ENCODE peak calls at places on chromosomes 5 and 9, in five cellular contexts. A, C, N, X and G are unnamed samples.

GRCh38 chr9:2837915-2838314 is 6.0 kb downstream of the PUM3 start:
- DNase-seq in A (no peak), N (no peak), C (peak; percentile 11), X (no peak), G (no peak)

GRCh38 chr5:122153774-122154173 is 24.4 kb downstream of the ZNF474 start:
- DNase-seq in N (no peak), X (no peak), A (no peak), C (no peak), G (no peak)

GRCh38 chr5:138186002-138186447 is 7.1 kb downstream of the KIF20A start:
- DNase-seq in N (no peak), X (no peak), A (no peak), C (no peak), G (no peak)

GRCh38 chr5:113153512-113154097 is 177.0 kb downstream of the DCP2 start:
- DNase-seq in C (no peak), A (no peak), N (no peak), X (no peak), G (no peak)

GRCh38 chr9:95150903-95151302 is 166.6 kb downstream of the FANCC start:
- DNase-seq in X (no peak), C (no peak), A (no peak), N (no peak), G (no peak)

GRCh38 chr5:164358531-164359259 is 853.3 kb downstream of the MAT2B start:
- DNase-seq in C (no peak), N (no peak), A (no peak), X (no peak), G (no peak)

GRCh38 chr5:17802256-17802655 is 168.0 kb downstream of the TAF11L14 start:
- DNase-seq in X (no peak), N (no peak), A (no peak), C (no peak), G (no peak)

GRCh38 chr9:110918316-110919054 is 119.8 kb downstream of the LPAR1 start:
- DNase-seq in X (no peak), A (no peak), C (peak; percentile 41), N (no peak), G (no peak)

GRCh38 chr5:130710596-130710995 is 454.5 kb downstream of the HINT1 start:
- DNase-seq in C (peak; percentile 88), N (no peak), A (no peak), X (no peak), G (no peak)

GRCh38 chr5:126052791-126053190 is 370.4 kb upstream of the GRAMD2B start:
- DNase-seq in N (no peak), X (no peak), A (no peak), C (no peak), G (no peak)

GRCh38 chr5:160979356-160979755 is 127.3 kb upstream of the ATP10B start:
- DNase-seq in X (no peak), C (no peak), N (no peak), A (no peak), G (no peak)

GRCh38 chr9:14662060-14662453 is 31.2 kb downstream of the ZDHHC21 start:
- DNase-seq in A (no peak), N (no peak), X (no peak), C (no peak), G (no peak)

GRCh38 chr9:124485201-124485600 is 22.0 kb downstream of the NR5A1 start:
- DNase-seq in N (no peak), C (no peak), A (no peak), X (no peak), G (no peak)

GRCh38 chr5:111122398-111122797 is 30.2 kb downstream of the WDR36 start:
- DNase-seq in N (no peak), C (no peak), X (no peak), A (no peak), G (no peak)

GRCh38 chr5:14665949-14666741 is 1.6 kb downstream of the OTULIN start:
- DNase-seq in N (no peak), X (peak; percentile 38), C (peak; percentile 17), A (no peak), G (peak; percentile 50)

GRCh38 chr5:124649548-124650501 is 96.6 kb downstream of the ZNF608 start:
- DNase-seq in N (peak; percentile 86), A (peak; percentile 63), C (no peak), X (peak; percentile 84), G (peak; percentile 70)

GRCh38 chr9:87875839-87876545 is 6.7 kb upstream of the SPATA31E1 start:
- DNase-seq in C (no peak), X (no peak), A (no peak), N (no peak), G (no peak)

GRCh38 chr5:180127682-180128670 is 56.4 kb upstream of the RNF130 start:
- DNase-seq in A (no peak), C (no peak), X (no peak), N (peak; percentile 68), G (no peak)

DNA sequence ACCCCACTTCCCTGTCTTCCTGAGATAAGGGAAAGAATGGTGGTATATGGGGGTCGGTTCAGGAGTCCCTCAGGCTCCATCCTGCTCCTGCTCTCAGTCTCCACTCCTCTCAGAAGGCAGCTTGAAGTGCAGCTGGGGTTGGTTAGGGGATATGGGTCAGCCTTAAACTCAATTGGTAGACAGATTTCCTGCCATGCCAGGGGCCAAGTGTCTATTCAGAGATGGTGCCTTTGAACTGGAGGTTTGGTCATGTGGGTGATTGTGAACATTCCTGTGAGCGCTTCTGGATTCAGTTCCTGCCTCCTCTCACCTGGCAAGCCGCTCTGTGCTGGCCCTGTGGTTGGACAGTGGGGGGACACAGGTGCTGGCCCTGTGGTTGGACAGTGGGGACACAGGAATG is 35.1 kb downstream of the CACNA1B start:
- DNase-seq in A (no peak), N (no peak), C (no peak), X (no peak), G (no peak)
- H3K9me3 ChIP-seq in A (no peaks in the 10 kb centered on the region), N (no peaks in the 10 kb centered on the region), C (no peaks in the 10 kb centered on the region), X (no peaks in the 10 kb centered on the region), G (no peaks in the 10 kb centered on the region)

GRCh38 chr5:178212241-178213002 is 8.1 kb downstream of the HNRNPAB start:
- DNase-seq in A (no peak), N (no peak), X (no peak), C (no peak), G (no peak)
- H3K27ac ChIP-seq in A (no peak overlapping the region), N (no peak overlapping the region), X (peak overlapping the region; percentile 99), C (no peak overlapping the region), G (no peak overlapping the region)

DNA sequence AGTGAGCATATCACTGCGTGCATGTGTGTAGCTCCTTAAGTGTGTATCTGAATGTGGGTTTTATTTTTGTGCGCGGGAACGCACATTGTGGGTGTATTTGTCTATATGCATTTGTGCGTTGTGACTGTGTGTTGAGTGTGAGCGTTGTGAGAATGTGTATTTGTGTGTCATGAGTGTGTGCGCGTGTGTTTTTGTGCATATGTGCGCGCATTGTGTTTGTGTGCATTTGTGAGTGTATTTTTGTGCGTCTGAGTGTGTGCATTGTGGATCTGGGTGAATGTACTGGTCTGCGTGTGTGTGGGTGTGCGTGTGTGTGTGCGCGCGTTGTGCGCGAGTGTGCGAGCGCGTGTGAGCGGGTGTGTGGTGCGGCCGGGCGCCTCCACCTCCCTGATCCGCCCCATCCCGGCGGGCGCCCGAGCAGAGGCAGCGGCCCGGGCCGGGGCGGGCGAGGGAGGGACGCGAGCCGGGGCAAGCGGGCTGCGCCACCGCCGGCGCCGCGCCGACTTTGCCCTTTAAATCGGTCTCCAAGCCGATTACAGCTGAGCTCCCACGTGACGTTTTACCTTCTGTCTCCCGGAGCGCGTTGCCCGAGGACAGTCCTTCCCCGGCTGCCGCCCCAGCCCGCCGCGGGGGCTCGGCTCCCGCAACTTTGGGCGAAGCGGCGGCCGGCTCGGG is at the start of gene RASGRF2:
- DNase-seq in A (peak; percentile 18), N (peak; percentile 76), X (peak; percentile 49), C (peak; percentile 22), G (peak; percentile 57)
- H3K4me1 ChIP-seq in A (no peaks in the 10 kb centered on the region), N (no peaks in the 10 kb centered on the region), X (peaks cover 8% of the 10 kb centered on the region), C (peaks cover 15% of the 10 kb centered on the region), G (peaks cover 50% of the 10 kb centered on the region)

DNA sequence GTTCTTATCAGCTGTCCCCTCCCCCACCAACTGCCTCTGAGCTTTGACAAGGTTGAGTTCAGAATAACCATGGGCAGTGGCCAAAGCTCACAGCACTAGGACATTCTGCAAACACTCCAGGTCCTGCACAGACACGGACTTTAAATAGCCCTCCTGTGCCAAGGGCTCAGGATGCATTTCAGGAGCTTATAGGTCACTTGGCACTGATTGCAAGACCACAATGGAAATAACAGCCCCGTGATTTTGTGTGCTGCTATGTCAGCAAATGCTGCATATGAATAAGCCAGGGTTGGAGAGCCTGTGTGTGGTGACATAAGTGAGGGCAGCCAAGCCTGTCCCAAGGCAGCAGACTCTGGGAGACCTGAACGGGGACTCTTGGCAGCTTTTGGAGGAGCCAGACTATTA is 150.7 kb downstream of the DMRT2 start:
- DNase-seq in X (no peak), C (no peak), N (no peak), A (no peak), G (no peak)
- H3K9me3 ChIP-seq in X (no peaks in the 10 kb centered on the region), C (no peaks in the 10 kb centered on the region), N (peaks cover 2% of the 10 kb centered on the region), A (no peaks in the 10 kb centered on the region), G (no peaks in the 10 kb centered on the region)

GRCh38 chr9:33439731-33440130 is 7.7 kb downstream of the AQP3 start:
- DNase-seq in C (no peak), A (no peak), X (no peak), N (no peak), G (no peak)
- H3K27ac ChIP-seq in C (peak overlapping the region; percentile 51), A (no peak overlapping the region), X (no peak overlapping the region), N (no peak overlapping the region), G (no peak overlapping the region)

GRCh38 chr5:119344231-119344630 is 11.6 kb upstream of the TNFAIP8 start:
- DNase-seq in N (no peak), C (no peak), X (no peak), A (no peak), G (no peak)

GRCh38 chr5:119347574-119347973 is 8.2 kb upstream of the TNFAIP8 start:
- DNase-seq in A (no peak), X (no peak), N (no peak), C (no peak), G (no peak)

GRCh38 chr5:119347996-119348395 is 7.8 kb upstream of the TNFAIP8 start:
- DNase-seq in N (no peak), X (no peak), A (no peak), C (no peak), G (no peak)

GRCh38 chr5:119345861-119346260 is 10.0 kb upstream of the TNFAIP8 start:
- DNase-seq in X (no peak), A (no peak), C (no peak), N (no peak), G (no peak)

GRCh38 chr5:119346404-119346803 is 9.4 kb upstream of the TNFAIP8 start:
- DNase-seq in N (no peak), C (no peak), A (no peak), X (no peak), G (no peak)
- H3K4me1 ChIP-seq in N (no peaks in the 10 kb centered on the region), C (peaks cover 6% of the 10 kb centered on the region), A (no peaks in the 10 kb centered on the region), X (peaks cover 10% of the 10 kb centered on the region), G (peaks cover 99% of the 10 kb centered on the region)

DNA sequence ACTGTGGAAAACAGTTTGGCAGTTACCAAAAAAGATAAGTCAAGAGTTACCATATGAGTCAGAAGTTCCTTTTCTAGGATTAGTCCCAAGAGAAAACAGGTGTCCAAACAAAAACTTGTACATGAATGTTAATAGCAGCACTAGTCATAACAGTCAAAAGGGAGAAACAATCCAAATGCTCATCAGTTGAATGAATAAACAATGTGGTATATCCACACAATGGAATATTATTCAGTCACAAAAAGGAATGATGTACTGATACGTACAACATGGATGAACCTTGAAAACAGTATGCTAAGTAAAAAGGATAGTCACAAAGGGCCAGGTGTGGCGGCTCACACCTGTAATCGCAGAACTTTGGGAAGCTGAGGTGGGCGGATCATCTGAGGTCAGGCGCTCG is 7.9 kb downstream of the ZNF510 start:
- DNase-seq in A (no peak), N (no peak), C (no peak), X (no peak), G (no peak)
- H3K9me3 ChIP-seq in A (peaks cover 69% of the 10 kb centered on the region), N (peaks cover 3% of the 10 kb centered on the region), C (peaks cover 94% of the 10 kb centered on the region), X (peaks cover 66% of the 10 kb centered on the region), G (no peaks in the 10 kb centered on the region)